ENCODE peak calls at places on chromosomes 11 and 22, in nine cellular contexts. O is amniotic stem cell; K is activated CD4-positive, CD25-positive, alpha-beta regulatory T cell treated with anti-CD3 and anti-CD28 coated beads, Interleukin-2, amount 50 U/mL, for 16 hours; Q is COR-L47; I is brain microvascular endothelial cell; H is AG04450; L is anterior cingulate cortex; D is dorsolateral prefrontal cortex; T is stimulated activated naive CD8-positive, alpha-beta T cell treated with anti-CD3 and anti-CD28 coated beads, Interleukin-15, amount 100 ng/mL, for 72 hours. B is an unnamed sample.

GRCh38 chr22:49371325-49372110 is 456.2 kb downstream of the BRD1 start:
- DNase-seq in O (no peak), L (no peak), K (no peak), H (no peak), I (no peak), D (peak; percentile 32), Q (no peak), T (no peak), B (no peak)

GRCh38 chr11:72617080-72617744 is 57.0 kb downstream of the PDE2A start:
- DNase-seq in T (no peak), K (no peak), L (no peak), D (peak; percentile 62), H (no peak), Q (no peak), O (no peak), I (peak; percentile 16), B (no peak)

GRCh38 chr11:7635137-7635536 is 38.2 kb downstream of the CYB5R2 start:
- DNase-seq in L (peak; percentile 42), I (no peak), O (no peak), T (no peak), K (no peak), D (peak; percentile 87), Q (no peak), H (no peak), B (peak; percentile 47)

GRCh38 chr22:27545071-27545470 is 256.5 kb downstream of the MN1 start:
- DNase-seq in T (no peak), L (no peak), K (no peak), I (no peak), Q (no peak), D (no peak), O (no peak), H (no peak), B (no peak)

GRCh38 chr11:70233511-70233919 is 30.4 kb downstream of the FADD start:
- DNase-seq in Q (no peak), D (no peak), T (no peak), K (no peak), I (peak; percentile 89), O (peak; percentile 44), H (peak; percentile 20), L (no peak), B (no peak)

GRCh38 chr22:46851941-46852340 is 89.5 kb downstream of the TBC1D22A start:
- DNase-seq in T (no peak), D (no peak), H (no peak), O (no peak), I (no peak), L (no peak), Q (no peak), K (no peak), B (no peak)

GRCh38 chr22:47599753-47600152 is 837.3 kb downstream of the TBC1D22A start:
- DNase-seq in O (no peak), K (no peak), D (no peak), H (no peak), Q (no peak), L (no peak), I (no peak), T (no peak), B (no peak)

GRCh38 chr22:25021976-25022711 is 69.6 kb downstream of the KIAA1671 start:
- DNase-seq in I (no peak), L (no peak), H (no peak), D (no peak), T (no peak), K (no peak), Q (no peak), O (no peak), B (no peak)

GRCh38 chr22:19108807-19109197 is 13.4 kb downstream of the DGCR2 start:
- DNase-seq in K (no peak), D (no peak), L (no peak), H (no peak), I (no peak), O (no peak), Q (no peak), T (no peak), B (no peak)

GRCh38 chr11:45371251-45371749 is 85.2 kb upstream of the SYT13 start:
- DNase-seq in I (peak; percentile 51), K (peak; percentile 41), H (peak; percentile 7), Q (peak; percentile 81), O (peak; percentile 20), L (peak; percentile 62), D (peak; percentile 83), T (peak; percentile 63), B (peak; percentile 43)

GRCh38 chr11:47373876-47374820 is 4.2 kb downstream of the SPI1 start:
- DNase-seq in H (peak; percentile 26), Q (peak; percentile 57), T (peak; percentile 81), O (peak; percentile 55), D (peak; percentile 84), L (peak; percentile 34), K (peak; percentile 74), I (peak; percentile 64), B (no peak)

GRCh38 chr11:69403556-69404215 is 77.8 kb upstream of the LINC01488 start:
- DNase-seq in I (peak; percentile 17), T (no peak), O (no peak), Q (no peak), L (no peak), K (no peak), D (no peak), H (peak; percentile 37), B (no peak)

GRCh38 chr22:41976070-41976901 is 7.0 kb downstream of the SEPTIN3 start:
- DNase-seq in Q (peak; percentile 58), I (no peak), K (peak; percentile 8), O (no peak), H (no peak), L (peak; percentile 48), D (peak; percentile 85), T (peak; percentile 29), B (no peak)

GRCh38 chr22:17339095-17339693 is 30.1 kb upstream of the CECR2 start:
- DNase-seq in T (no peak), O (no peak), D (no peak), I (no peak), H (no peak), L (no peak), Q (no peak), K (no peak), B (no peak)